ENCODE peak calls at places on chromosomes 2 and 18, in five cellular contexts. N is skeletal muscle cell, M is left ventricle myocardium inferior, J is DMS 273 treated with DMSO at 0.1 percent for 48 hours, C is C1 segment of cervical spinal cord. P is an unnamed sample.

GRCh38 chr2:201698588-201699226 is at the start of gene MPP4:
- DNase-seq in N (peak), C (no peak), M (no peak), J (no peak), P (no peak)

GRCh38 chr2:8217366-8218125 is 464.3 kb upstream of the ID2 start:
- DNase-seq in N (no peak), M (no peak), C (no peak), J (no peak), P (peak)

GRCh38 chr2:67037655-67038054 is 359.5 kb upstream of the ETAA1 start:
- DNase-seq in C (no peak), N (no peak), J (no peak), M (no peak), P (peak)

GRCh38 chr2:74418312-74418711 is 3.1 kb downstream of the C2orf81 start:
- DNase-seq in N (no peak), C (no peak), M (peak), J (no peak), P (no peak)

GRCh38 chr18:76246579-76246978 is 248.5 kb downstream of the ZNF516 start:
- DNase-seq in C (no peak), N (no peak), J (no peak), M (no peak), P (no peak)

GRCh38 chr2:100142393-100142792 is at the start of gene AFF3:
- DNase-seq in J (no peak), C (no peak), N (no peak), M (no peak), P (no peak)

GRCh38 chr2:28268386-28268785 is 124.3 kb upstream of the FOSL2 start:
- DNase-seq in J (no peak), C (no peak), M (no peak), N (no peak), P (no peak)

GRCh38 chr2:24399434-24400206 is 39.3 kb upstream of the ITSN2 start:
- DNase-seq in J (no peak), N (no peak), C (no peak), M (no peak), P (peak)

GRCh38 chr18:9130806-9131205 is 5.8 kb upstream of the ANKRD12 start:
- DNase-seq in J (no peak), N (no peak), M (no peak), C (no peak), P (no peak)

GRCh38 chr2:120344214-120344990 is 1.5 kb upstream of the INHBB start:
- DNase-seq in N (no peak), C (peak), M (no peak), J (no peak), P (peak)

GRCh38 chr2:120536141-120536540 is 190.2 kb downstream of the INHBB start:
- DNase-seq in M (peak), N (no peak), J (no peak), C (no peak), P (no peak)

GRCh38 chr18:46910856-46911255 is 6.5 kb downstream of the PIAS2 start:
- DNase-seq in C (no peak), N (no peak), M (no peak), J (no peak), P (no peak)

GRCh38 chr2:5549061-5549601 is 143.1 kb upstream of the SOX11 start:
- DNase-seq in N (no peak), J (no peak), C (no peak), M (no peak), P (no peak)

GRCh38 chr18:78777992-78778391 is 201.6 kb upstream of the SALL3 start:
- DNase-seq in J (no peak), M (no peak), C (no peak), N (no peak), P (no peak)

GRCh38 chr18:21315741-21316187 is 73.7 kb downstream of the GREB1L start:
- DNase-seq in N (no peak), J (no peak), M (no peak), C (no peak), P (peak)

GRCh38 chr2:96760986-96761832 is 507 bp downstream of the CNNM4 start:
- DNase-seq in C (no peak), N (no peak), M (no peak), J (no peak), P (no peak)

GRCh38 chr18:72601481-72601880 is 57.3 kb upstream of the CBLN2 start:
- DNase-seq in J (no peak), C (no peak), M (no peak), N (no peak), P (no peak)

GRCh38 chr18:59002974-59003594 is 136.6 kb upstream of the SEC11C start:
- DNase-seq in J (no peak), C (no peak), N (no peak), M (no peak), P (no peak)

GRCh38 chr2:1516798-1517060 is 103.5 kb downstream of the TPO start:
- DNase-seq in N (no peak), C (no peak), J (no peak), M (no peak), P (no peak)

GRCh38 chr18:51128533-51128932 is 68.9 kb downstream of the MEX3C start:
- DNase-seq in M (no peak), N (no peak), C (no peak), J (no peak), P (no peak)

GRCh38 chr2:229775614-229776313 is 61.4 kb upstream of the DNER start:
- DNase-seq in M (no peak), C (no peak), J (no peak), N (no peak), P (no peak)

GRCh38 chr2:60532421-60532820 is 21.0 kb downstream of the BCL11A start:
- DNase-seq in N (no peak), C (no peak), J (no peak), M (no peak), P (no peak)

P was measured in NCI-H69.